ENCODE peak calls at places on chromosomes 4 and X, in eight cellular contexts. B is endothelial cell, J is body of pancreas, X is cardiac muscle cell, I is OCI-LY7, O is hepatocyte, P is heart left ventricle, R is natural killer cell. N is an unnamed sample.

GRCh38 chrX:148043456-148043855 is 62.3 kb downstream of the FMR1NB start:
- DNase-seq in B (no peak), J (no peak), X (no peak), I (no peak), O (no peak), P (no peak), R (no peak), N (no peak)

GRCh38 chr4:8549352-8549931 is 30.8 kb upstream of the GPR78 start:
- DNase-seq in B (no peak), J (no peak), X (no peak), I (no peak), O (no peak), P (no peak), R (no peak), N (no peak)

GRCh38 chr4:55758081-55758480 is 61.5 kb upstream of the EXOC1L start:
- DNase-seq in B (no peak), J (no peak), X (no peak), I (no peak), O (no peak), P (no peak), R (no peak), N (no peak)

GRCh38 chr4:52059372-52059771 is 8.3 kb downstream of the SPATA18 start:
- DNase-seq in B (no peak), J (no peak), X (no peak), I (no peak), O (no peak), P (no peak), R (no peak), N (no peak)

GRCh38 chr4:29762151-29762550 is 958.0 kb upstream of the PCDH7 start:
- DNase-seq in B (no peak), J (no peak), X (no peak), I (no peak), O (no peak), P (no peak), R (no peak), N (no peak)

GRCh38 chr4:23956601-23957364 is 66.9 kb upstream of the PPARGC1A start:
- DNase-seq in B (no peak), J (no peak), X (no peak), I (no peak), O (no peak), P (no peak), R (no peak), N (peak; percentile 54)

GRCh38 chr4:20512053-20512810 is 188.0 kb upstream of the PACRGL start:
- DNase-seq in B (no peak), J (no peak), X (no peak), I (no peak), O (no peak), P (no peak), R (no peak), N (no peak)

GRCh38 chrX:11267311-11267910 is 25.8 kb upstream of the AMELX start:
- DNase-seq in B (no peak), J (no peak), X (no peak), I (no peak), O (no peak), P (no peak), R (no peak), N (no peak)

GRCh38 chr4:76091052-76091451 is 16.5 kb downstream of the ART3 start:
- DNase-seq in B (no peak), J (no peak), X (no peak), I (no peak), O (no peak), P (no peak), R (no peak), N (no peak)

GRCh38 chrX:11629593-11630211 is 36.0 kb downstream of the ARHGAP6 start:
- DNase-seq in B (no peak), J (no peak), X (peak; percentile 30), I (no peak), O (no peak), P (peak; percentile 38), R (no peak), N (no peak)

GRCh38 chrX:117808413-117808812 is 308.2 kb downstream of the KLHL13 start:
- DNase-seq in B (no peak), J (no peak), X (no peak), I (no peak), O (no peak), P (no peak), R (no peak), N (no peak)

GRCh38 chrX:115539841-115540240 is 21.1 kb upstream of the PLS3 start:
- DNase-seq in B (no peak), J (no peak), X (no peak), I (no peak), O (no peak), P (no peak), R (no peak), N (no peak)

GRCh38 chrX:40108959-40109287 is 11.2 kb upstream of the BCOR start:
- DNase-seq in B (peak; percentile 30), J (peak; percentile 88), X (peak; percentile 80), I (peak; percentile 41), O (peak; percentile 93), P (peak; percentile 84), R (no peak), N (peak; percentile 61)

GRCh38 chr4:10093801-10094552 is 22.6 kb downstream of the WDR1 start:
- DNase-seq in B (no peak), J (no peak), X (peak; percentile 80), I (no peak), O (peak; percentile 71), P (peak; percentile 69), R (no peak), N (no peak)

GRCh38 chr4:6672131-6672530 is 21.5 kb upstream of the S100P start:
- DNase-seq in B (no peak), J (no peak), X (no peak), I (no peak), O (no peak), P (no peak), R (no peak), N (no peak)

GRCh38 chr4:6674500-6675149 is 19.1 kb upstream of the S100P start:
- DNase-seq in B (no peak), J (peak; percentile 44), X (peak; percentile 24), I (peak; percentile 72), O (peak; percentile 72), P (no peak), R (peak; percentile 49), N (no peak)

GRCh38 chr4:6671648-6672047 is 22.0 kb upstream of the S100P start:
- DNase-seq in B (no peak), J (no peak), X (no peak), I (no peak), O (no peak), P (no peak), R (no peak), N (no peak)

GRCh38 chr4:6676722-6677558 is 16.7 kb upstream of the S100P start:
- DNase-seq in B (no peak), J (no peak), X (peak; percentile 24), I (no peak), O (no peak), P (no peak), R (no peak), N (no peak)

DNA sequence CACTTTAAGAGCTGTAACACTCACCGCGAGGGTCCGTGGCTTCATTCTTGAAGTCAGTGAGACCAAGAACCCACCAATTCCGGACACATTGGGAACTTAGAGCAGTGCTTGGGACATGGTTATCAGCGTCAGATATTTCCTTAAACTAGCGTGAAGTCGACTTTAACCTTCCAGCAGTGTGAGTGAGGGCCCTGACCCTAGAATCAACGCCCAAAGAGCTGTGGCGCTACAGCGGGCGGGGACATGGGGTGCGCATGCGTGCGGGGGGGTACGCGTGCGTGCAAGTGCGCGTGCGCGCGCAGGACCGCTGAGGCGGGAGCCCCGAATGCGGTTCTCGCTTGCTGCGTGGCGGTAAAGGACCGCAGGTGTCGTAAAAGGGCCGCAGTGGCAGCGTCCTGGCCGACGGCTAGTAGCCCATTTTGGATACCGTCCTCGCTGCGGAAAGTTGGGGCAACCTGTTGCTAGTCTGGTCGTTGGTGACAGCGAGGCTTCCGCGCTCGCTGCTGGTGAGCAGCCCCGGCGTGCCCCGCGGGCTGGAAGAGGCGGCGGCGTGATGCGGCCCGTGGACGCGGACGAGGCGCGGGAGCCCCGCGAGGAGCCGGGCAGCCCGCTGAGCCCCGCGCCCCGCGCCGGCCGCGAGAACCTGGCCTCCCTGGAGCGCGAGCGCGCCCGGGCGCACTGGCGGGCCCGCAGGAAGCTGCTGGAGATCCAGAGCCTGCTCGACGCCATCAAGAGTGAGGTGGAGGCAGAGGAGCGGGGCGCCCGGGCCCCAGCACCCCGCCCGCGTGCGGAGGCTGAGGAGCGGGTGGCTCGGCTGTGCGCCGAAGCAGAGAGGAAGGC is 19.8 kb upstream of the S100P start:
- DNase-seq in B (peak; percentile 92), J (peak; percentile 94), X (peak; percentile 94), I (peak; percentile 93), O (peak; percentile 97), P (peak; percentile 96), R (peak; percentile 89), N (peak; percentile 96)
- TF ChIP-seq CTCF in B (no peak), J (no peak), X (no peak), I (no peak), O (no peak), P (no peak), R (no peak), N (no peak)

GRCh38 chrX:152072236-152072635 is 66.1 kb downstream of the MAGEA10 start:
- DNase-seq in B (no peak), J (peak; percentile 65), X (no peak), I (no peak), O (no peak), P (no peak), R (no peak), N (no peak)
- TF ChIP-seq CTCF in B (no peak), J (no peak), X (no peak), I (no peak), O (no peak), P (no peak), R (no peak), N (no peak)

GRCh38 chr4:173024203-173024602 is 144.4 kb upstream of the GALNT7 start:
- DNase-seq in B (no peak), J (no peak), X (no peak), I (no peak), O (no peak), P (no peak), R (no peak), N (no peak)

DNA sequence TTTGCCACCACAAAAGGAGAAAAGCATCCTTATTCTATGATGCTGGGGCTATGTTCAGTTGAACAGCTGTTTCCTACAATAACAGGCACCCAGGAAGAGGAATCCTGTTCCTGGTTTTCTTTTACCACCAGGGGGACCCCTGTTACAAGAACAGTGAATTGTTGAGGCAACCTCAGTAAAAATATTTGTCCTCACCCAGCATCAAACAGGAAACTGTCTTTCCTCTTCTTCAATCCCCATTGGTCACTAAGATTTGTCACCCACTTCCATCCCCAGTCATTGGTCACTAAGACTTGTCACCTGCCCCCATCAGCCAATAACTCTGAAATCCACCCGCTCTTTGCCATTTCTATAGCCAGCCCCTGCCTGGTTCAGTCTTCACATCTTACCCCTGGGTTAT is 143.5 kb upstream of the GALNT7 start:
- DNase-seq in B (peak; percentile 31), J (peak; percentile 71), X (peak; percentile 80), I (peak; percentile 78), O (peak; percentile 84), P (no peak), R (no peak), N (no peak)
- TF ChIP-seq CTCF in B (peak; percentile 76), J (peak; percentile 94), X (peak; percentile 77), I (peak; percentile 90), O (peak; percentile 71), P (peak; percentile 72), R (peak; percentile 19), N (peak; percentile 72)

DNA sequence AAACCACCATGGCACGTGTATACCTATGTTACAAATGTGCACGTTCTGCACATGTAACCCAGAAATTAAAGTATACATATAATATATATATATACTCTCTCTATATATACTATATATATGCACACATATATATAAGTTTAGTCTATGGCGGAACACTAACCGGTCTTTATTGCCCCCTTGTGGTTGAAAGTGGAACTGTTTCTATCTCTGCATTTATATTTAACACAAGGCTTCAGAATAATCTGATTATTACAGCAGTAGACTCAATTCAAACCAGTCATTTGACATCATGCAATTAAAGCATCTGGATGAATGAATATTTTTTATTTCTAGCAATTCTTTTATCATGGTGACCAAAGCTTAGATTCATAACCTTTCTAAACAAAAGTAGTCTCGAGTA is 14.6 kb downstream of the RAB9B start:
- DNase-seq in B (peak; percentile 27), J (no peak), X (peak; percentile 74), I (peak; percentile 71), O (peak; percentile 86), P (no peak), R (no peak), N (no peak)
- TF ChIP-seq CTCF in B (peak; percentile 86), J (peak; percentile 63), X (peak; percentile 41), I (peak; percentile 76), O (peak; percentile 88), P (peak; percentile 68), R (peak; percentile 71), N (peak; percentile 68)

N was measured in CD14-positive monocyte.